ENCODE peak calls at places on chromosomes 4 and X, in nine cellular contexts. One of them, this sample, is unnamed.

GRCh38 chrX:108735087-108735679 is 1.2 kb downstream of the IRS4 start:
- DNase-seq in HFFc6: no peak
- DNase-seq in thoracic aorta: no peak
- DNase-seq in CD8-positive, alpha-beta T cell: no peak
- DNase-seq in ovary: peak
- DNase-seq in SK-N-SH: peak
- DNase-seq in nephron progenitor cell: peak
- DNase-seq in mammary epithelial cell: no peak
- DNase-seq in gastrocnemius medialis: no peak
- DNase-seq in this sample: peak

GRCh38 chr4:1978226-1978625 is 30.5 kb downstream of the NELFA start:
- DNase-seq in HFFc6: no peak
- DNase-seq in thoracic aorta: no peak
- DNase-seq in CD8-positive, alpha-beta T cell: no peak
- DNase-seq in ovary: no peak
- DNase-seq in SK-N-SH: no peak
- DNase-seq in nephron progenitor cell: no peak
- DNase-seq in mammary epithelial cell: no peak
- DNase-seq in gastrocnemius medialis: no peak
- DNase-seq in this sample: no peak

GRCh38 chrX:42149786-42150185 is 226.4 kb upstream of the CASK start:
- DNase-seq in HFFc6: no peak
- DNase-seq in thoracic aorta: no peak
- DNase-seq in CD8-positive, alpha-beta T cell: no peak
- DNase-seq in ovary: no peak
- DNase-seq in SK-N-SH: no peak
- DNase-seq in nephron progenitor cell: no peak
- DNase-seq in mammary epithelial cell: peak
- DNase-seq in gastrocnemius medialis: no peak
- DNase-seq in this sample: no peak

GRCh38 chrX:109845996-109846395 is 112.9 kb upstream of the ACSL4 start:
- DNase-seq in HFFc6: no peak
- DNase-seq in thoracic aorta: no peak
- DNase-seq in CD8-positive, alpha-beta T cell: no peak
- DNase-seq in ovary: no peak
- DNase-seq in SK-N-SH: no peak
- DNase-seq in nephron progenitor cell: no peak
- DNase-seq in mammary epithelial cell: no peak
- DNase-seq in gastrocnemius medialis: no peak
- DNase-seq in this sample: no peak

GRCh38 chrX:132741706-132742105 is 216.7 kb downstream of the HS6ST2 start:
- DNase-seq in HFFc6: no peak
- DNase-seq in thoracic aorta: no peak
- DNase-seq in CD8-positive, alpha-beta T cell: no peak
- DNase-seq in ovary: no peak
- DNase-seq in SK-N-SH: no peak
- DNase-seq in nephron progenitor cell: no peak
- DNase-seq in mammary epithelial cell: no peak
- DNase-seq in gastrocnemius medialis: no peak
- DNase-seq in this sample: no peak

GRCh38 chr4:64584981-64585557 is 175.8 kb upstream of the TECRL start:
- DNase-seq in HFFc6: no peak
- DNase-seq in thoracic aorta: no peak
- DNase-seq in CD8-positive, alpha-beta T cell: no peak
- DNase-seq in ovary: no peak
- DNase-seq in SK-N-SH: peak
- DNase-seq in nephron progenitor cell: peak
- DNase-seq in mammary epithelial cell: peak
- DNase-seq in gastrocnemius medialis: no peak
- DNase-seq in this sample: no peak

GRCh38 chr4:2393353-2394270 is 24.8 kb downstream of the ZFYVE28 start:
- DNase-seq in HFFc6: no peak
- DNase-seq in thoracic aorta: no peak
- DNase-seq in CD8-positive, alpha-beta T cell: no peak
- DNase-seq in ovary: no peak
- DNase-seq in SK-N-SH: no peak
- DNase-seq in nephron progenitor cell: peak
- DNase-seq in mammary epithelial cell: no peak
- DNase-seq in gastrocnemius medialis: no peak
- DNase-seq in this sample: no peak

GRCh38 chr4:1239141-1239948 is 9.6 kb downstream of the CTBP1 start:
- DNase-seq in HFFc6: no peak
- DNase-seq in thoracic aorta: no peak
- DNase-seq in CD8-positive, alpha-beta T cell: no peak
- DNase-seq in ovary: no peak
- DNase-seq in SK-N-SH: peak
- DNase-seq in nephron progenitor cell: no peak
- DNase-seq in mammary epithelial cell: no peak
- DNase-seq in gastrocnemius medialis: peak
- DNase-seq in this sample: no peak

GRCh38 chrX:150693782-150694574 is 782 bp downstream of the MTMR1 start:
- DNase-seq in HFFc6: peak
- DNase-seq in thoracic aorta: no peak
- DNase-seq in CD8-positive, alpha-beta T cell: peak
- DNase-seq in ovary: peak
- DNase-seq in SK-N-SH: peak
- DNase-seq in nephron progenitor cell: peak
- DNase-seq in mammary epithelial cell: peak
- DNase-seq in gastrocnemius medialis: peak
- DNase-seq in this sample: peak

GRCh38 chr4:147480891-147481576 is at the start of gene EDNRA:
- DNase-seq in HFFc6: peak
- DNase-seq in thoracic aorta: no peak
- DNase-seq in CD8-positive, alpha-beta T cell: no peak
- DNase-seq in ovary: peak
- DNase-seq in SK-N-SH: peak
- DNase-seq in nephron progenitor cell: peak
- DNase-seq in mammary epithelial cell: no peak
- DNase-seq in gastrocnemius medialis: no peak
- DNase-seq in this sample: peak

GRCh38 chrX:140949231-140949630 is 53.2 kb upstream of the SPANXB1 start:
- DNase-seq in HFFc6: no peak
- DNase-seq in thoracic aorta: no peak
- DNase-seq in CD8-positive, alpha-beta T cell: no peak
- DNase-seq in ovary: no peak
- DNase-seq in SK-N-SH: no peak
- DNase-seq in nephron progenitor cell: no peak
- DNase-seq in mammary epithelial cell: no peak
- DNase-seq in gastrocnemius medialis: no peak
- DNase-seq in this sample: no peak

GRCh38 chrX:40121618-40122017 is 23.9 kb upstream of the BCOR start:
- DNase-seq in HFFc6: no peak
- DNase-seq in thoracic aorta: no peak
- DNase-seq in CD8-positive, alpha-beta T cell: no peak
- DNase-seq in ovary: no peak
- DNase-seq in SK-N-SH: no peak
- DNase-seq in nephron progenitor cell: no peak
- DNase-seq in mammary epithelial cell: no peak
- DNase-seq in gastrocnemius medialis: no peak
- DNase-seq in this sample: no peak

GRCh38 chr4:140095694-140096482 is 58.1 kb downstream of the MAML3 start:
- DNase-seq in HFFc6: peak
- DNase-seq in thoracic aorta: no peak
- DNase-seq in CD8-positive, alpha-beta T cell: no peak
- DNase-seq in ovary: no peak
- DNase-seq in SK-N-SH: peak
- DNase-seq in nephron progenitor cell: no peak
- DNase-seq in mammary epithelial cell: peak
- DNase-seq in gastrocnemius medialis: no peak
- DNase-seq in this sample: no peak

GRCh38 chr4:48602222-48602621 is 112.2 kb downstream of the ZAR1 start:
- DNase-seq in HFFc6: peak
- DNase-seq in thoracic aorta: no peak
- DNase-seq in CD8-positive, alpha-beta T cell: no peak
- DNase-seq in ovary: no peak
- DNase-seq in SK-N-SH: no peak
- DNase-seq in nephron progenitor cell: no peak
- DNase-seq in mammary epithelial cell: peak
- DNase-seq in gastrocnemius medialis: no peak
- DNase-seq in this sample: no peak

GRCh38 chr4:189436207-189436606 is 504.5 kb upstream of the FRG1 start:
- DNase-seq in HFFc6: no peak
- DNase-seq in thoracic aorta: no peak
- DNase-seq in CD8-positive, alpha-beta T cell: no peak
- DNase-seq in ovary: no peak
- DNase-seq in SK-N-SH: peak
- DNase-seq in nephron progenitor cell: no peak
- DNase-seq in mammary epithelial cell: no peak
- DNase-seq in gastrocnemius medialis: no peak
- DNase-seq in this sample: no peak
- TF ChIP-seq CTCF in HFFc6: peak
- TF ChIP-seq CTCF in thoracic aorta: no peak
- TF ChIP-seq CTCF in CD8-positive, alpha-beta T cell: no peak
- TF ChIP-seq CTCF in ovary: no peak
- TF ChIP-seq CTCF in SK-N-SH: peak
- TF ChIP-seq CTCF in nephron progenitor cell: no peak
- TF ChIP-seq CTCF in mammary epithelial cell: peak
- TF ChIP-seq CTCF in gastrocnemius medialis: no peak
- TF ChIP-seq CTCF in this sample: peak

GRCh38 chr4:30714408-30715031 is 5.6 kb upstream of the PCDH7 start:
- DNase-seq in HFFc6: peak
- DNase-seq in thoracic aorta: no peak
- DNase-seq in CD8-positive, alpha-beta T cell: no peak
- DNase-seq in ovary: peak
- DNase-seq in SK-N-SH: peak
- DNase-seq in nephron progenitor cell: peak
- DNase-seq in mammary epithelial cell: peak
- DNase-seq in gastrocnemius medialis: no peak
- DNase-seq in this sample: no peak

GRCh38 chr4:30718021-30718888 is 1.9 kb upstream of the PCDH7 start:
- DNase-seq in HFFc6: no peak
- DNase-seq in thoracic aorta: no peak
- DNase-seq in CD8-positive, alpha-beta T cell: no peak
- DNase-seq in ovary: peak
- DNase-seq in SK-N-SH: peak
- DNase-seq in nephron progenitor cell: peak
- DNase-seq in mammary epithelial cell: peak
- DNase-seq in gastrocnemius medialis: no peak
- DNase-seq in this sample: peak

GRCh38 chr4:30716671-30717207 is 3.4 kb upstream of the PCDH7 start:
- DNase-seq in HFFc6: no peak
- DNase-seq in thoracic aorta: no peak
- DNase-seq in CD8-positive, alpha-beta T cell: no peak
- DNase-seq in ovary: no peak
- DNase-seq in SK-N-SH: no peak
- DNase-seq in nephron progenitor cell: peak
- DNase-seq in mammary epithelial cell: peak
- DNase-seq in gastrocnemius medialis: no peak
- DNase-seq in this sample: no peak

GRCh38 chr4:30717208-30718020 is 2.8 kb upstream of the PCDH7 start:
- DNase-seq in HFFc6: peak
- DNase-seq in thoracic aorta: no peak
- DNase-seq in CD8-positive, alpha-beta T cell: no peak
- DNase-seq in ovary: peak
- DNase-seq in SK-N-SH: peak
- DNase-seq in nephron progenitor cell: peak
- DNase-seq in mammary epithelial cell: peak
- DNase-seq in gastrocnemius medialis: no peak
- DNase-seq in this sample: no peak

GRCh38 chr4:30716158-30716557 is 4.0 kb upstream of the PCDH7 start:
- DNase-seq in HFFc6: peak
- DNase-seq in thoracic aorta: no peak
- DNase-seq in CD8-positive, alpha-beta T cell: no peak
- DNase-seq in ovary: no peak
- DNase-seq in SK-N-SH: peak
- DNase-seq in nephron progenitor cell: no peak
- DNase-seq in mammary epithelial cell: peak
- DNase-seq in gastrocnemius medialis: no peak
- DNase-seq in this sample: no peak
- TF ChIP-seq CTCF in HFFc6: peak
- TF ChIP-seq CTCF in thoracic aorta: peak
- TF ChIP-seq CTCF in CD8-positive, alpha-beta T cell: no peak
- TF ChIP-seq CTCF in ovary: no peak
- TF ChIP-seq CTCF in SK-N-SH: peak
- TF ChIP-seq CTCF in nephron progenitor cell: peak
- TF ChIP-seq CTCF in mammary epithelial cell: peak
- TF ChIP-seq CTCF in gastrocnemius medialis: no peak
- TF ChIP-seq CTCF in this sample: peak

DNA sequence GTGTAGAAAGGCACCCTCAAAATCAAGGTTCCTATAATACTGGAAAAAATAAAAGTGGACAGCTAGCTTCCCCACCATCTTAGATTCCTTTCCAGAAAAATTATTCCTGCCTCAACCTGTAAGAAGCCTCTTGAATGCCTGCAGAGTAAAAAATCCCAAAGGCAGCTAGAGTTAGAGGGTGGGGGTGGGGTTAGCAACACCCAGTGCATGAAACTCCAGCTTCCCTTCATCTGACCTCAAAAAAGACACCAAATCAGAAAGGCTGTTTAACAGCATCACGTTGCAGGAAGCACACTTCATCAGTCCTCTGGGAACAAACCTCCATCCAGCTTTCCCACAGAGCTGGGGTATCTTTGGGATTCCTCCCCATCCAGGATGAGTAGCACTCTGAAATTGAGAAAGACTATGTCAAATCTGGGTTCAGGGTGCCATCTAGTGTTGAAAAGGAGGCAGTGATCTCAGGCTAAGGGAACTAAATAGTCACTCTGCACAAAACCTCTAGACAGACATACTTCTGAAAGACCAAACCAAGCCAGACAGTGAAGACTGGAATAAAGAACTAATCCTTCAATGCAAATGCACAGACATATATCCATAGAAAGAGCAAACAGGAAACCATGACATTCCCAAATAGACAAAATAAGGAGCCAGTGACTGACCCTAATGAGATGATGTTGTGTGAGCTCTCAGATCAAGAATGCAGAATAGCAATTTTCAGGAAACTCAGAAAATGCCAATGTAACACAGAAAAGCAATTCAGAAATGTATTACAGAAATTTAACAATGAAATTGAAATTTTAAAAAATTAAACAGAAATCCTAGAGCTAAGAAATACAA is 97.9 kb downstream of the ARHGEF9 start:
- DNase-seq in HFFc6: peak
- DNase-seq in thoracic aorta: no peak
- DNase-seq in CD8-positive, alpha-beta T cell: no peak
- DNase-seq in ovary: no peak
- DNase-seq in SK-N-SH: peak
- DNase-seq in nephron progenitor cell: peak
- DNase-seq in mammary epithelial cell: peak
- DNase-seq in gastrocnemius medialis: no peak
- DNase-seq in this sample: no peak
- TF ChIP-seq CTCF in HFFc6: peak
- TF ChIP-seq CTCF in thoracic aorta: peak
- TF ChIP-seq CTCF in CD8-positive, alpha-beta T cell: peak
- TF ChIP-seq CTCF in ovary: no peak
- TF ChIP-seq CTCF in SK-N-SH: peak
- TF ChIP-seq CTCF in nephron progenitor cell: peak
- TF ChIP-seq CTCF in mammary epithelial cell: peak
- TF ChIP-seq CTCF in gastrocnemius medialis: no peak
- TF ChIP-seq CTCF in this sample: peak

GRCh38 chrX:101407748-101408529 is at the start of the genes GLA and HNRNPH2:
- DNase-seq in HFFc6: peak
- DNase-seq in thoracic aorta: peak
- DNase-seq in CD8-positive, alpha-beta T cell: peak
- DNase-seq in ovary: peak
- DNase-seq in SK-N-SH: peak
- DNase-seq in nephron progenitor cell: peak
- DNase-seq in mammary epithelial cell: peak
- DNase-seq in gastrocnemius medialis: peak
- DNase-seq in this sample: peak
- TF ChIP-seq CTCF in HFFc6: no peak
- TF ChIP-seq CTCF in thoracic aorta: no peak
- TF ChIP-seq CTCF in CD8-positive, alpha-beta T cell: no peak
- TF ChIP-seq CTCF in ovary: no peak
- TF ChIP-seq CTCF in SK-N-SH: peak
- TF ChIP-seq CTCF in nephron progenitor cell: no peak
- TF ChIP-seq CTCF in mammary epithelial cell: no peak
- TF ChIP-seq CTCF in gastrocnemius medialis: peak
- TF ChIP-seq CTCF in this sample: no peak

This sample was measured in progenitor cell of endocrine pancreas.